ENCODE peak calls at places on chromosomes 3 and 15, in five cellular contexts. E is caudate nucleus, W is Panc1, O is renal cortical epithelial cell, G is SJCRH30. P is an unnamed sample.

GRCh38 chr3:88113311-88114162 is 36.2 kb upstream of the C3orf38 start:
- DNase-seq in E (peak; percentile 60), W (peak; percentile 32), O (peak; percentile 72), G (peak; percentile 43), P (peak; percentile 62)

GRCh38 chr3:83393276-83393675 is 1565.5 kb upstream of the CADM2 start:
- DNase-seq in E (no peak), W (no peak), O (no peak), G (no peak), P (no peak)

GRCh38 chr3:179452166-179452544 is 885 bp upstream of the GNB4 start:
- DNase-seq in E (peak; percentile 6), W (no peak), O (no peak), G (peak; percentile 2), P (peak; percentile 39)

GRCh38 chr3:151439652-151440125 is 21.2 kb downstream of the IGSF10 start:
- DNase-seq in E (peak; percentile 52), W (peak; percentile 69), O (peak; percentile 73), G (no peak), P (peak; percentile 46)

GRCh38 chr3:188470508-188471130 is 316.7 kb downstream of the LPP start:
- DNase-seq in E (no peak), W (no peak), O (no peak), G (no peak), P (no peak)

GRCh38 chr3:56784452-56785001 is 17.2 kb downstream of the ARHGEF3 start:
- DNase-seq in E (no peak), W (no peak), O (no peak), G (no peak), P (no peak)

GRCh38 chr15:41575282-41575681 is 16.3 kb downstream of the TYRO3 start:
- DNase-seq in E (no peak), W (no peak), O (no peak), G (no peak), P (no peak)

GRCh38 chr15:69082041-69082502 is 67.6 kb downstream of the NOX5 start:
- DNase-seq in E (no peak), W (no peak), O (no peak), G (peak; percentile 79), P (no peak)

GRCh38 chr3:50028336-50028735 is 60.4 kb upstream of the RBM5 start:
- DNase-seq in E (no peak), W (no peak), O (peak; percentile 72), G (no peak), P (no peak)

GRCh38 chr3:137204409-137204808 is 246.6 kb downstream of the IL20RB start:
- DNase-seq in E (no peak), W (no peak), O (no peak), G (peak; percentile 86), P (no peak)

GRCh38 chr3:177596822-177597271 is 399.6 kb upstream of the TBL1XR1 start:
- DNase-seq in E (no peak), W (no peak), O (peak; percentile 95), G (no peak), P (no peak)

GRCh38 chr3:66413151-66413751 is 87.6 kb downstream of the LRIG1 start:
- DNase-seq in E (no peak), W (no peak), O (peak; percentile 9), G (no peak), P (no peak)

GRCh38 chr3:169458323-169458722 is 205.2 kb downstream of the MECOM start:
- DNase-seq in E (no peak), W (no peak), O (no peak), G (no peak), P (no peak)

GRCh38 chr15:32688151-32688639 is 29.6 kb upstream of the GREM1 start:
- DNase-seq in E (no peak), W (peak; percentile 28), O (peak; percentile 95), G (peak; percentile 16), P (no peak)

GRCh38 chr15:36612063-36612788 is 32.8 kb downstream of the CDIN1 start:
- DNase-seq in E (no peak), W (no peak), O (peak; percentile 16), G (no peak), P (no peak)